ENCODE peak calls at places on chromosomes 2 and 18, in four cellular contexts. Z is thoracic aorta, T is nephron progenitor cell, X is Right ventricle myocardium superior. Q is an unnamed sample.

GRCh38 chr2:237726401-237726830 is 72.2 kb upstream of the RBM44 start:
- DNase-seq in Z (no peak), T (no peak), X (peak; percentile 46), Q (no peak)

GRCh38 chr2:224887159-224887558 is 155.1 kb downstream of the DOCK10 start:
- DNase-seq in Z (no peak), T (no peak), X (no peak), Q (no peak)

GRCh38 chr2:190119257-190119656 is 56.7 kb upstream of the MSTN start:
- DNase-seq in Z (no peak), T (peak; percentile 4), X (peak; percentile 50), Q (peak; percentile 49)

GRCh38 chr2:262117-262516 is 1.7 kb downstream of the SH3YL1 start:
- DNase-seq in Z (no peak), T (no peak), X (no peak), Q (no peak)

GRCh38 chr2:96789245-96789617 is 26.8 kb upstream of the CNNM3 start:
- DNase-seq in Z (no peak), T (no peak), X (no peak), Q (no peak)

GRCh38 chr2:65061910-65062339 is 5.7 kb downstream of the CEP68 start:
- DNase-seq in Z (no peak), T (no peak), X (no peak), Q (no peak)

GRCh38 chr2:227260041-227260440 is 65.0 kb upstream of the MFF start:
- DNase-seq in Z (no peak), T (no peak), X (no peak), Q (no peak)

GRCh38 chr2:190746971-190747761 is 98.3 kb downstream of the NAB1 start:
- DNase-seq in Z (no peak), T (no peak), X (no peak), Q (no peak)

GRCh38 chr2:48238381-48238780 is 291.6 kb upstream of the STON1 start:
- DNase-seq in Z (no peak), T (no peak), X (no peak), Q (no peak)

GRCh38 chr18:45332911-45333310 is 282.4 kb upstream of the SLC14A2 start:
- DNase-seq in Z (no peak), T (no peak), X (no peak), Q (no peak)

GRCh38 chr2:240033330-240033678 is 3.1 kb upstream of the OR6B2 start:
- DNase-seq in Z (no peak), T (no peak), X (no peak), Q (peak; percentile 26)

GRCh38 chr2:73018188-73018825 is 53.2 kb downstream of the SFXN5 start:
- DNase-seq in Z (no peak), T (no peak), X (no peak), Q (no peak)

GRCh38 chr2:25521665-25522387 is 151.6 kb downstream of the DTNB start:
- DNase-seq in Z (no peak), T (no peak), X (no peak), Q (peak; percentile 39)

GRCh38 chr2:85811850-85812735 is 58.3 kb downstream of the ATOH8 start:
- DNase-seq in Z (no peak), T (no peak), X (no peak), Q (no peak)

GRCh38 chr2:210323003-210323402 is 8.0 kb upstream of the MYL1 start:
- DNase-seq in Z (no peak), T (no peak), X (no peak), Q (no peak)

GRCh38 chr2:129698593-129698992 is 280.9 kb upstream of the RAB6C start:
- DNase-seq in Z (no peak), T (no peak), X (no peak), Q (no peak)

GRCh38 chr2:176650101-176650500 is 380.9 kb downstream of the MTX2 start:
- DNase-seq in Z (no peak), T (no peak), X (no peak), Q (no peak)

GRCh38 chr2:39247512-39247911 is 3.7 kb upstream of the CDKL4 start:
- DNase-seq in Z (no peak), T (no peak), X (no peak), Q (no peak)

GRCh38 chr18:64380117-64380516 is 231.2 kb upstream of the LINC00305 start:
- DNase-seq in Z (no peak), T (no peak), X (no peak), Q (no peak)

GRCh38 chr18:59994357-59994756 is 94.6 kb downstream of the PMAIP1 start:
- DNase-seq in Z (no peak), T (no peak), X (no peak), Q (peak; percentile 48)

GRCh38 chr2:218343591-218343990 is 13.1 kb upstream of the CATIP start:
- DNase-seq in Z (peak; percentile 50), T (no peak), X (no peak), Q (no peak)

GRCh38 chr2:127040169-127040568 is 66.8 kb downstream of the BIN1 start:
- DNase-seq in Z (no peak), T (no peak), X (no peak), Q (no peak)

Q was measured in iPS-NIHi11.